ENCODE peak calls at places on chromosomes 2 and 18, in ten cellular contexts. R is tibial artery; C is glutamatergic neuron; O is activated CD8-positive, alpha-beta T cell treated with anti-CD3 and anti-CD28 coated beads for 36 hours; X is H1; H is fibroblast of mammary gland; A is colonic mucosa; K is GM12864; D is heart right ventricle; S is foreskin keratinocyte. F is an unnamed sample.

GRCh38 chr18:45938488-45938935 is 28.6 kb downstream of the EPG5 start:
- DNase-seq in R (no peak), C (no peak), O (no peak), X (no peak), H (no peak), A (no peak), K (no peak), D (no peak), S (no peak), F (no peak)

GRCh38 chr2:241003369-241003768 is 5.0 kb downstream of the SNED1 start:
- DNase-seq in R (no peak), C (no peak), O (no peak), X (no peak), H (no peak), A (no peak), K (no peak), D (no peak), S (no peak), F (no peak)

GRCh38 chr18:80126797-80127196 is 17.7 kb downstream of the ADNP2 start:
- DNase-seq in R (no peak), C (no peak), O (peak), X (no peak), H (no peak), A (no peak), K (no peak), D (no peak), S (no peak), F (no peak)

GRCh38 chr18:44654555-44654954 is 26.1 kb upstream of the SETBP1 start:
- DNase-seq in R (no peak), C (no peak), O (no peak), X (no peak), H (peak), A (no peak), K (no peak), D (no peak), S (peak), F (no peak)

GRCh38 chr2:86747708-86748627 is 27.9 kb downstream of the RMND5A start:
- DNase-seq in R (no peak), C (peak), O (peak), X (no peak), H (peak), A (peak), K (peak), D (no peak), S (peak), F (no peak)

GRCh38 chr18:34709631-34710429 is at the start of gene DTNA:
- DNase-seq in R (no peak), C (no peak), O (no peak), X (no peak), H (peak), A (no peak), K (no peak), D (no peak), S (peak), F (no peak)

GRCh38 chr2:212387146-212387545 is 151.5 kb downstream of the ERBB4 start:
- DNase-seq in R (no peak), C (no peak), O (no peak), X (no peak), H (no peak), A (no peak), K (no peak), D (no peak), S (no peak), F (no peak)

GRCh38 chr2:196630531-196630930 is 9.0 kb upstream of the CCDC150 start:
- DNase-seq in R (no peak), C (no peak), O (no peak), X (no peak), H (no peak), A (no peak), K (no peak), D (no peak), S (no peak), F (no peak)

GRCh38 chr2:239722760-239723448 is 302.2 kb downstream of the NDUFA10 start:
- DNase-seq in R (peak), C (no peak), O (no peak), X (peak), H (no peak), A (no peak), K (no peak), D (no peak), S (no peak), F (no peak)

GRCh38 chr2:37616674-37616999 is 54.8 kb downstream of the CDC42EP3 start:
- DNase-seq in R (no peak), C (no peak), O (no peak), X (no peak), H (peak), A (no peak), K (no peak), D (no peak), S (no peak), F (no peak)

GRCh38 chr2:64853894-64854293 is 135.3 kb upstream of the SLC1A4 start:
- DNase-seq in R (peak), C (no peak), O (no peak), X (no peak), H (no peak), A (no peak), K (no peak), D (no peak), S (no peak), F (no peak)

GRCh38 chr2:33208400-33208799 is 261.6 kb downstream of the LTBP1 start:
- DNase-seq in R (no peak), C (no peak), O (peak), X (no peak), H (no peak), A (no peak), K (no peak), D (no peak), S (no peak), F (no peak)

GRCh38 chr18:58362829-58363231 is 266.1 kb downstream of the ALPK2 start:
- DNase-seq in R (no peak), C (no peak), O (no peak), X (no peak), H (no peak), A (no peak), K (no peak), D (no peak), S (no peak), F (no peak)

GRCh38 chr2:99380376-99381010 is 43.3 kb downstream of the EIF5B start:
- DNase-seq in R (no peak), C (no peak), O (no peak), X (no peak), H (no peak), A (no peak), K (no peak), D (no peak), S (no peak), F (no peak)

GRCh38 chr2:108927936-108928659 is 60.9 kb downstream of the EDAR start:
- DNase-seq in R (no peak), C (peak), O (peak), X (no peak), H (peak), A (peak), K (no peak), D (no peak), S (peak), F (peak)

GRCh38 chr2:117875786-117876185 is 61.3 kb downstream of the DDX18 start:
- DNase-seq in R (no peak), C (no peak), O (no peak), X (no peak), H (no peak), A (no peak), K (no peak), D (no peak), S (no peak), F (no peak)

GRCh38 chr2:228181098-228182019 is at the start of gene SPHKAP:
- DNase-seq in R (peak), C (peak), O (no peak), X (peak), H (no peak), A (no peak), K (no peak), D (peak), S (no peak), F (no peak)

GRCh38 chr2:50995610-50996009 is 36.3 kb downstream of the NRXN1 start:
- DNase-seq in R (no peak), C (no peak), O (no peak), X (no peak), H (peak), A (no peak), K (no peak), D (no peak), S (peak), F (peak)

GRCh38 chr2:75403991-75404428 is 156.7 kb downstream of the EVA1A start:
- DNase-seq in R (no peak), C (no peak), O (no peak), X (no peak), H (peak), A (no peak), K (peak), D (no peak), S (peak), F (no peak)

GRCh38 chr18:55319517-55319905 is 268.5 kb downstream of the TCF4 start:
- DNase-seq in R (no peak), C (no peak), O (no peak), X (no peak), H (peak), A (no peak), K (no peak), D (no peak), S (no peak), F (no peak)

GRCh38 chr2:191740016-191740419 is 62.1 kb downstream of the NABP1 start:
- DNase-seq in R (no peak), C (no peak), O (peak), X (no peak), H (peak), A (no peak), K (peak), D (no peak), S (peak), F (no peak)

GRCh38 chr18:7064346-7064745 is 53.3 kb downstream of the LAMA1 start:
- DNase-seq in R (no peak), C (no peak), O (no peak), X (no peak), H (no peak), A (no peak), K (no peak), D (no peak), S (peak), F (no peak)

GRCh38 chr2:71786291-71787107 is 333.1 kb downstream of the DYSF start:
- DNase-seq in R (peak), C (no peak), O (no peak), X (peak), H (no peak), A (peak), K (no peak), D (no peak), S (no peak), F (no peak)

GRCh38 chr2:38671303-38671702 is 5.4 kb downstream of the GALM start:
- DNase-seq in R (peak), C (no peak), O (no peak), X (no peak), H (no peak), A (no peak), K (no peak), D (no peak), S (no peak), F (no peak)

GRCh38 chr2:23430263-23430662 is 45.3 kb downstream of the KLHL29 start:
- DNase-seq in R (no peak), C (no peak), O (no peak), X (peak), H (peak), A (no peak), K (no peak), D (no peak), S (peak), F (no peak)

DNA sequence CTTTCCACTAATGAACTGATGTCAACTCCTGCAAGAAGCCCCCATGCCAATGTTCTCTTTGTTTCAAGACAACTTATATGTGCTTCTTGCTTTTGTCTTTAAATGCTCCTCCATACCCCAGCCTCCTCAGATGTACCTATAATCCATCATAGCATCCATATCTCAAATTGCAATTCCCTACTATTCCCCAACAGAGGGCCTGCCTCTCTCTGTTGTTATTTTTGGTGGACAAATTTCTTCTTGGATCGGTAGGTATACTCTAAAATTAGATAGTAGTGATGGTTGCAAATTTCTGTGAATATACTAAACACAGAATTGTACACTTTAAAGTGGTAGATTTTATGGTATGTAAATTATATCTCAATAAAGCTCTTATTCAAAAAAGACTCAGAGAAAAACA is 820.1 kb downstream of the METTL4 start:
- DNase-seq in R (no peak), C (no peak), O (no peak), X (no peak), H (no peak), A (no peak), K (no peak), D (no peak), S (no peak), F (no peak)
- TF ChIP-seq CTCF in R (no peak), C (no peak), O (no peak), X (no peak), H (no peak), A (no peak), K (no peak), D (no peak), S (no peak), F (no peak)

GRCh38 chr2:183070942-183071844 is 7.4 kb upstream of the DUSP19 start:
- DNase-seq in R (peak), C (peak), O (peak), X (peak), H (peak), A (peak), K (no peak), D (peak), S (peak), F (peak)
- TF ChIP-seq CTCF in R (peak), C (no peak), O (peak), X (peak), H (peak), A (peak), K (peak), D (peak), S (peak), F (no peak)

GRCh38 chr18:49096021-49096420 is 145.3 kb upstream of the SMAD7 start:
- DNase-seq in R (no peak), C (no peak), O (no peak), X (no peak), H (no peak), A (no peak), K (no peak), D (no peak), S (no peak), F (no peak)
- TF ChIP-seq CTCF in R (no peak), C (no peak), O (no peak), X (no peak), H (no peak), A (no peak), K (no peak), D (no peak), S (peak), F (no peak)

DNA sequence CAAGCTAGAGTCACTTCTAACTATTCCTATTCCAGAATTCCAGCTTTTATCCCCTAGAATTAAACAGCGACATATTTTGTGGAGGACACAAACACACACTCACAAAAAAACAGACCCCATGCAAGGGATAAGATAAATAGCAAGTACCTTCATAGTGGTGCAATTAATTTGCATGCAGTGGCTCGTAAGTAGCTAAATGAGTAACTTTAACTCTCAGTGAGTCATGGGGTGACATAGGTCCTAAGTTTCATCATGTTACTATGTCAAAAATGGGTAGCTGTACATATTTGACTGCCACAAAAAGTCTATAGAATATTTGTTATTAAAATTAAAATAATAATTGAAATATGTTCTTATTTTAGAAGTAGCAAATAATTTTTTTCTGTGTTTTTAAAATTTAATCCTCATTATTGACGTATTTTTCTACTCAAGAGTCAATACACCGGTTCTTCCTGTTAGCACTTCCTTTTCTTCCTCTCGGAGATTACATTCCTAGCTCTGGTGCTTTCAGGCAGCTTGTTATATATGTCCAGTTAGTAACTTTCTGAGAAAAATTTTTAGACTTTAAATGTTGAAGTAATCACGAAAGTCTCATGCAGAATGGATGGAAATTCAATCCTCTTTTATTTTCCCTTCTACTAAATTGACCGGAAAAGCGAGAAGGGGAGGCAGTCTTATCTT is 247.0 kb downstream of the KCNH7 start:
- DNase-seq in R (no peak), C (no peak), O (no peak), X (no peak), H (no peak), A (no peak), K (no peak), D (no peak), S (peak), F (no peak)
- TF ChIP-seq CTCF in R (no peak), C (no peak), O (no peak), X (no peak), H (no peak), A (no peak), K (no peak), D (no peak), S (no peak), F (no peak)

DNA sequence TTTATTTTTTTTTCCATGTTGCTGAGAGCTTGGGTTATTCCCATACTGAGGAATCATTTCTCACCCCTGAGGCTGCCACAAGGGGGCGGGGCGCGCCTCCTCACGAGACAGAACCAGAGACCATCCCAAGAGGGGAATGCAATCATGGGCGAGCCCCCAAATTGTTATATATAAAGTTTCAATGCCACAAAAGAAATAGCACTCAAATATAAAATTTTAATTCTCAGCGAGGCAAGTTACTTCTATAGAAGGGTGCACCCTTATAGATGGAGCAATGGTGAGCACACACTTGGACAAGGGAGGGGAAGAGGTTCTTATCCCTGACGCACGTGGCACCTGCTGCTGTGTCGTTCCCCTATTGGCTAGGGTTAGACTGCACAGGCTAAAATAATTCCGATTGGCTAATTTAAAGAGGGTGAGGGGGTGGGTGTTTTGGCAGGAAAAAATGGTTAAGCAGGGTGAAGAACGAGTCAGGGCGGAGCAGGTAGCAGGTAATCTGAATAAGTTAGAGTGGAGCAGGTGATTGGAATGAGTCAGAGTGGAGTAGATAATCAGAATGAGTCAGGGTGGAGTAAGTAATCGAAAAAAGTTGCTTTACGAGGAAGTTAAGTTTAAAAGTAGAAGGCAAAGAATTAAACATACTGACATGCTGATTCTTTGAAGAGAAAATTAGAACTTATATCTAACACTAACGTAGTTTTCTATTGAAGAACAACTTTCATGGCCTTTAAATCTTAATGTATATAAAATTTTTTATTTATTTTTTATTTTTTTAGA is 177.5 kb downstream of the MTCL1 start:
- DNase-seq in R (no peak), C (no peak), O (peak), X (peak), H (peak), A (no peak), K (no peak), D (no peak), S (peak), F (no peak)
- TF ChIP-seq CTCF in R (no peak), C (no peak), O (no peak), X (peak), H (peak), A (no peak), K (peak), D (no peak), S (peak), F (no peak)

GRCh38 chr2:57906152-57906732 is 140.4 kb upstream of the VRK2 start:
- DNase-seq in R (no peak), C (no peak), O (no peak), X (no peak), H (peak), A (no peak), K (peak), D (no peak), S (peak), F (no peak)
- TF ChIP-seq CTCF in R (peak), C (peak), O (peak), X (peak), H (peak), A (peak), K (peak), D (peak), S (peak), F (peak)

F was measured in thyroid gland.